ENCODE peak calls at places on chromosomes 13 and 19, in six cellular contexts. One of them, this sample, is unnamed.

GRCh38 chr13:29522044-29522685 is 73.3 kb downstream of the SLC7A1 start:
- DNase-seq in K562: no peak
- DNase-seq in heart left ventricle: no peak
- DNase-seq in lower leg skin: no peak
- DNase-seq in IMR-90: peak; percentile 61
- DNase-seq in HCT116: no peak
- DNase-seq in this sample: no peak

GRCh38 chr19:38658462-38659306 is 11.2 kb downstream of the ACTN4 start:
- DNase-seq in heart left ventricle: no peak
- DNase-seq in HCT116: peak; percentile 83
- DNase-seq in K562: no peak
- DNase-seq in lower leg skin: no peak
- DNase-seq in IMR-90: peak; percentile 100
- DNase-seq in this sample: no peak

GRCh38 chr19:20664917-20665781 is 3.8 kb upstream of the ZNF626 start:
- DNase-seq in K562: peak; percentile 12
- DNase-seq in lower leg skin: no peak
- DNase-seq in HCT116: no peak
- DNase-seq in IMR-90: no peak
- DNase-seq in heart left ventricle: no peak
- DNase-seq in this sample: no peak

GRCh38 chr13:35761440-35762252 is 285.2 kb upstream of the MAB21L1 start:
- DNase-seq in IMR-90: no peak
- DNase-seq in heart left ventricle: no peak
- DNase-seq in lower leg skin: no peak
- DNase-seq in K562: no peak
- DNase-seq in HCT116: no peak
- DNase-seq in this sample: no peak

GRCh38 chr13:110262082-110262436 is 44.9 kb downstream of the COL4A1 start:
- DNase-seq in lower leg skin: peak; percentile 72
- DNase-seq in K562: no peak
- DNase-seq in HCT116: no peak
- DNase-seq in heart left ventricle: no peak
- DNase-seq in IMR-90: no peak
- DNase-seq in this sample: no peak

GRCh38 chr13:109385161-109385560 is 401.2 kb downstream of the IRS2 start:
- DNase-seq in lower leg skin: no peak
- DNase-seq in K562: no peak
- DNase-seq in HCT116: no peak
- DNase-seq in IMR-90: peak; percentile 48
- DNase-seq in heart left ventricle: no peak
- DNase-seq in this sample: no peak

GRCh38 chr19:5150331-5150901 is 181.5 kb downstream of the KDM4B start:
- DNase-seq in heart left ventricle: peak; percentile 57
- DNase-seq in lower leg skin: peak; percentile 83
- DNase-seq in IMR-90: no peak
- DNase-seq in K562: no peak
- DNase-seq in HCT116: no peak
- DNase-seq in this sample: no peak

GRCh38 chr19:52592301-52592700 is 22.2 kb downstream of the ZNF701 start:
- DNase-seq in lower leg skin: no peak
- DNase-seq in heart left ventricle: no peak
- DNase-seq in IMR-90: no peak
- DNase-seq in K562: no peak
- DNase-seq in HCT116: no peak
- DNase-seq in this sample: no peak

DNA sequence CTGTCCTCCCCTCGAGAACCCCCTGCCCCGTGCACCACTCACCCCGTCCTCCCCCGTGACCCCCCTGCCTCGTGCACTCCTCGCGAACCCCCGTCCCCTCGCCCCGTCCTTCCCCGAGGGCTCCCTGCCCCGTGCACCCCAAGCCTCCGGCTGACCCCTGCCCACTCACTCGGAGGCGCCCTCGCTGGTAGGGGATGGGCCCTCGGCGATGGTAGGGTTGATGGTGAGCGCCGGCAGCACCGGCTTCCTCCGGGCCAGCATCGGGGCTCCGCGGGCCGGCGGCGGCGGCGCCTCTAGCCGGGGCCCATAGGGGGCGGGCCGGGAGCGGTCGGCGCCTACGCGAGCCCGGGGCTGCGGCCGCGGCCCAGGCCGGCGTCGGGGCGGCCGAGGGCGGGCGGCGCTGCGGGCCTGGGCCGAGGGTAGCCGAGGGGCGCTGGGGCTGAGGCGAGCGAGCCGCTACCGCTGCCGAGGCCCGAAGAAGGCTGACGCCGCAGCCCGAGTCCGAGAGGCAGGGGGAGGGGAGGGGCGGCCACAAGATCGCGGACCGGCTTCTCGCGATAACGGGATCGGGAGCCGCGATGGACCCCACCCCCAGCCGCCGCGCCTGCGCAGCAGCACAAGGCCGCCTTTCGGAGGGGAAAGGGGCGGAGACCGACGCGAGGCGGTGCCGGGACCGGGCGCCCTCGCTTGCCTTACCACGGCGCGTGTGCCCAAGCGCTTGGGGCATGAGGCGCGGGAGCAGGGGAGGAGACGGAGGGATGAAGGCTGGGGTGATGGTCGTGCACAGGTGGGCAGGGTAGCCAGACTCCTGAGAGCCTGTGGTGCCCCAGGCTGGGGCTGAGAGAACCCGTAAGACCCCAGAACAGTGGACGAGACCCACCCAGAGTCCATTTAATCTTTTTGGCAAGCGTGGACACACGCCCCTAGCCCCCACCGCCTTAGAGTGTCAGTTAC is at the start of gene MAP2K2:
- DNase-seq in heart left ventricle: peak; percentile 98
- DNase-seq in lower leg skin: peak; percentile 99
- DNase-seq in HCT116: peak; percentile 79
- DNase-seq in IMR-90: peak; percentile 84
- DNase-seq in K562: peak; percentile 96
- DNase-seq in this sample: no peak
- TF ChIP-seq POLR2A in heart left ventricle: no peak
- TF ChIP-seq POLR2A in lower leg skin: no peak
- TF ChIP-seq POLR2A in HCT116: peak; percentile 90
- TF ChIP-seq POLR2A in IMR-90: peak; percentile 57
- TF ChIP-seq POLR2A in K562: peak; percentile 92
- TF ChIP-seq POLR2A in this sample: no peak

GRCh38 chr13:19958119-19959111 is at the start of gene ZMYM2:
- DNase-seq in K562: peak; percentile 94
- DNase-seq in lower leg skin: peak; percentile 100
- DNase-seq in heart left ventricle: peak; percentile 100
- DNase-seq in HCT116: peak; percentile 86
- DNase-seq in IMR-90: peak; percentile 95
- DNase-seq in this sample: peak; percentile 99
- TF ChIP-seq POLR2A in K562: peak; percentile 40
- TF ChIP-seq POLR2A in lower leg skin: peak; percentile 53
- TF ChIP-seq POLR2A in heart left ventricle: peak; percentile 11
- TF ChIP-seq POLR2A in HCT116: peak; percentile 77
- TF ChIP-seq POLR2A in IMR-90: peak; percentile 77
- TF ChIP-seq POLR2A in this sample: peak; percentile 70

DNA sequence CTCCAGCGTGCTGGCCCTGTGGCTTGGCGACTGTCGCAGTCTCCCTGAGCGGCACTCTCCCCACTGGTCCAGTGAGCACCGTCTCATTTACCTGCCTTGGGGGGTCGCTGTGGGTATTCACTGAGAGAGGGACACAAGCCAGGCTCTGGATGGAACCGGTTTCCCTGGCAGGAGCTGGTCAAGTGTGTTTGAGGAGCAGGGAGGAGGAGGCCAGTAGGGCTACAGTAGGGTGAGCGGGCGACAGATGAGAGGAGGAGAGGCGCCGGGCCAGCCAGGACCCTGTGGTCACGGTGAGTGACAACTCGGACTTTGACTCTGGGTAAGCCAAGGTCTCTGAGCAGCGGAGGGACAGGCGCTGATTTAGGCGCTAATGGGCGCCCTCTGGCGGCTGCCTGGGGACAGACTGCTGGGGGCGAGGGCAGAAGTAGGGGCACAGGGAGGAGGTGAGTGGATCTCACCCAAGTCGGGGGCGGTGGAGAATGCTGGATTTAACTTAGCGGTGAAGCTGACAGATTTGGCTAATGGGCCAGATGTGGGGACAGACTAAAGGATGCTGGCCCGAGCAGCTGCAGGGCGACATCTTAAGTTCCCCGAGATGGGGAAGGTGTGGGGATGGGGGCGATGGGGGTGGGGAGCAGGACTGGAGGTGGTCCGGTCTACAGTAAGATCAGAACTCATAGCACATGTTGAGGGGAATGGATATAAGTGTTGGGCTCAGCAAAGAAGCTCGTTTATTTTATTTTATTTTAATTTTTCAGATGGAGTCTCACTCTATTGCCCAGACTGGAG is 4.7 kb upstream of the PRMT1 start:
- DNase-seq in K562: peak; percentile 91
- DNase-seq in heart left ventricle: peak; percentile 91
- DNase-seq in HCT116: peak; percentile 71
- DNase-seq in IMR-90: peak; percentile 61
- DNase-seq in lower leg skin: peak; percentile 95
- DNase-seq in this sample: no peak
- TF ChIP-seq POLR2A in K562: no peak
- TF ChIP-seq POLR2A in heart left ventricle: no peak
- TF ChIP-seq POLR2A in HCT116: no peak
- TF ChIP-seq POLR2A in IMR-90: no peak
- TF ChIP-seq POLR2A in lower leg skin: no peak
- TF ChIP-seq POLR2A in this sample: no peak

GRCh38 chr13:97432917-97433726 is 847 bp upstream of the RAP2A start:
- DNase-seq in K562: peak; percentile 88
- DNase-seq in lower leg skin: peak; percentile 100
- DNase-seq in IMR-90: peak; percentile 100
- DNase-seq in HCT116: peak; percentile 98
- DNase-seq in heart left ventricle: peak; percentile 99
- DNase-seq in this sample: peak; percentile 100
- TF ChIP-seq POLR2A in K562: peak; percentile 69
- TF ChIP-seq POLR2A in lower leg skin: no peak
- TF ChIP-seq POLR2A in IMR-90: no peak
- TF ChIP-seq POLR2A in HCT116: no peak
- TF ChIP-seq POLR2A in heart left ventricle: no peak
- TF ChIP-seq POLR2A in this sample: no peak

DNA sequence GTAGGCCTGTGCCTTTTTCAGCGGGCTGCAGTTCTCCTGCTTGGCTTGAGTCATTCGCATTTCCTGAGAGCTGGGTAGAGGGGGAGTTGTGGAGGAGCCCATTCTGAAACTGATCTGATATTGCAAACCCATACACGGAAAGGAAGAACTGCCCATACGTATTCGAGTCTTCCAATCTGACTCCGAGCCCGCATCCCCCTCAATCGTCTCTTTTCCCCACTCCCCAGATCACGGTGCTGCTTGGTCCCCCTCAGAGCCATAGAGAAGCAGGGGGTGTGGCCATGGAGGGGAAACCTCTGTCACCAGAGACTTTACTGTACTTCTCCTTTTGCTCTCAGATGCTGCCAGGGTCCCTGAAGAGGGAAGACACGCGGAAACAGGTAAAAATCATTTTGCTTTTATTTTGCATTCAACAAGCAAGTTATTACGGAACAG is at the start of gene CD22:
- DNase-seq in HCT116: no peak
- DNase-seq in IMR-90: no peak
- DNase-seq in K562: no peak
- DNase-seq in heart left ventricle: peak; percentile 29
- DNase-seq in lower leg skin: no peak
- DNase-seq in this sample: no peak
- TF ChIP-seq POLR2A in HCT116: no peak
- TF ChIP-seq POLR2A in IMR-90: no peak
- TF ChIP-seq POLR2A in K562: no peak
- TF ChIP-seq POLR2A in heart left ventricle: no peak
- TF ChIP-seq POLR2A in lower leg skin: no peak
- TF ChIP-seq POLR2A in this sample: no peak

DNA sequence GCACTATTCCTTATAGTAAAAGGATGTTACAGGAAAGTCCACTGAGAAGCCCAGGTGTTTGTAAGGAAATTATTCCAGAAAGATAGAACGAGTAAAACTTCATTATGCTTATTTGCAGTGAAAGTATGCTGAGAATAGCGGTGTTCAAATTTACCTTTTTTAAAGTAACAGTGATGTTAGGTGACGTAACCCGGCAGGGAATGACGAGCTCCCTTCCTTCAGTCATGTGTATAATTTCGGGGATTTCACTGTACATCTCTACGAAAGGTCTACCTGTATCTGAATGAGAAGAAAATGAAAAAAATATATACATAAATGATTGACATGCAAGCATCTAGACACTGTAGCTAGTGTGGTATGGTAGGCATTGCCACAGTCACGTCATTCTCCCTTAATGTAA is 56.9 kb downstream of the FLT1 start:
- DNase-seq in K562: no peak
- DNase-seq in HCT116: no peak
- DNase-seq in heart left ventricle: no peak
- DNase-seq in lower leg skin: no peak
- DNase-seq in IMR-90: no peak
- DNase-seq in this sample: no peak
- TF ChIP-seq POLR2A in K562: no peak
- TF ChIP-seq POLR2A in HCT116: no peak
- TF ChIP-seq POLR2A in heart left ventricle: no peak
- TF ChIP-seq POLR2A in lower leg skin: no peak
- TF ChIP-seq POLR2A in IMR-90: no peak
- TF ChIP-seq POLR2A in this sample: no peak

DNA sequence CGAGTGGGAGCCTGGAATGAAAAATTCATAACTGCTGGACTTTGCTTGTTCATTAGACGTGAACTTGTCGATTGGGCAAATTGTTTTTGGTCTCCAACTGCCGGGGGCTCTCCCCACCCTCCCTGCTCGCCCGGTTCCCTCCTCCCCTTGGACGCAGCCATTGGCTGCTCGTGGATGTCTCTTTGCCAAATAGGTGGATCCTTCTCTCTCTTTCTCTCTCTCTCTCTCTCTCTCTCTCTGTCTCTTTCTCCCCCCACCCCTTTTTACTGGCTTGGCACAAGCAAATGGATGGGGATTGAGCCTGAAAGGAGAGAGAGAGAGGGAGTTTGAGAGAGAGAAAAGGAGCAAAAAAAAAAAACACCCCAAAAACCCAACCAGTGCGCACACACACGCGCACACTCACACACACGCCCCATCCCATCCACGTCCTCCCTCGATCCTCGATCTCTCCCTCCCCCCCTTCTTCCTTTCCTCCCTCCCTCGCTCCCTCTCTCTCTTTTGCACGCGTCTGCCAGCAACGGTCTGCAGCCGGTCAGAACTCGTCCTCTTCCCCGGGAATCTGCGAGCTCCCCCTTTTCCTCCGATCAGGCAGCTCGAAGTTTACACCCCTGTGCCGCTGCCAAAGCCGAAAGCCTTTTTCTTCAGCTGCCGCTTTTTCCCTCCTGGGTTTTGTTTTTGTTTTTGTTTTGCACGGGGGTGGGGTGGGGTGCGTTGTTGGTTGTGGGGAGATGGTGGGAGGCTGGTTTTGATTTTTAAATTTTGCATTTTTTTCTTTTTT is 27.8 kb downstream of the NFIX start:
- DNase-seq in K562: peak; percentile 68
- DNase-seq in heart left ventricle: peak; percentile 89
- DNase-seq in IMR-90: peak; percentile 95
- DNase-seq in lower leg skin: peak; percentile 97
- DNase-seq in HCT116: no peak
- DNase-seq in this sample: no peak
- TF ChIP-seq POLR2A in K562: no peak
- TF ChIP-seq POLR2A in heart left ventricle: no peak
- TF ChIP-seq POLR2A in IMR-90: no peak
- TF ChIP-seq POLR2A in lower leg skin: no peak
- TF ChIP-seq POLR2A in HCT116: no peak
- TF ChIP-seq POLR2A in this sample: peak; percentile 32

GRCh38 chr19:17266975-17267788 is at the start of gene BABAM1:
- DNase-seq in HCT116: peak; percentile 99
- DNase-seq in lower leg skin: peak; percentile 99
- DNase-seq in heart left ventricle: peak; percentile 94
- DNase-seq in IMR-90: peak; percentile 100
- DNase-seq in K562: peak; percentile 98
- DNase-seq in this sample: peak; percentile 98
- TF ChIP-seq POLR2A in HCT116: no peak
- TF ChIP-seq POLR2A in lower leg skin: no peak
- TF ChIP-seq POLR2A in heart left ventricle: no peak
- TF ChIP-seq POLR2A in IMR-90: peak; percentile 51
- TF ChIP-seq POLR2A in K562: peak; percentile 92
- TF ChIP-seq POLR2A in this sample: no peak

GRCh38 chr19:49556412-49557398 is 23.7 kb downstream of the NOSIP start:
- DNase-seq in HCT116: no peak
- DNase-seq in lower leg skin: no peak
- DNase-seq in heart left ventricle: peak; percentile 64
- DNase-seq in K562: no peak
- DNase-seq in IMR-90: no peak
- DNase-seq in this sample: no peak
- TF ChIP-seq POLR2A in HCT116: no peak
- TF ChIP-seq POLR2A in lower leg skin: no peak
- TF ChIP-seq POLR2A in heart left ventricle: no peak
- TF ChIP-seq POLR2A in K562: no peak
- TF ChIP-seq POLR2A in IMR-90: no peak
- TF ChIP-seq POLR2A in this sample: no peak